ENCODE peak calls at places on chromosomes 12 and 14, in six cellular contexts. U, J, H, N, E and L are unnamed samples.

GRCh38 chr12:8953773-8954402 is 4.4 kb upstream of the M6PR start:
- DNase-seq in E (no peak), U (no peak), N (no peak), J (no peak), H (no peak), L (no peak)

GRCh38 chr12:94372379-94372930 is 87.2 kb downstream of the CEP83 start:
- DNase-seq in N (no peak), E (no peak), J (no peak), U (no peak), H (peak; percentile 38), L (peak; percentile 33)

GRCh38 chr12:11719678-11720099 is 70.2 kb downstream of the ETV6 start:
- DNase-seq in E (peak; percentile 94), U (peak; percentile 28), N (no peak), J (peak; percentile 89), H (no peak), L (no peak)

GRCh38 chr12:15859136-15859535 is 23.1 kb upstream of the STRAP start:
- DNase-seq in N (no peak), H (no peak), J (no peak), U (no peak), E (no peak), L (no peak)

GRCh38 chr12:119151445-119151844 is 27.3 kb upstream of the HSPB8 start:
- DNase-seq in N (no peak), U (no peak), H (no peak), J (no peak), E (no peak), L (no peak)

GRCh38 chr14:23562822-23563472 is 4.6 kb downstream of the AP1G2 start:
- DNase-seq in N (peak; percentile 44), U (peak; percentile 48), J (peak; percentile 19), E (peak; percentile 32), H (peak; percentile 63), L (peak; percentile 62)

GRCh38 chr14:68527329-68527851 is 265.5 kb downstream of the ZFP36L1 start:
- DNase-seq in E (no peak), J (no peak), U (no peak), N (no peak), H (no peak), L (no peak)

GRCh38 chr14:99143793-99144192 is 128.2 kb downstream of the BCL11B start:
- DNase-seq in J (no peak), E (no peak), H (no peak), N (no peak), U (no peak), L (no peak)

GRCh38 chr14:103563089-103563620 is 395 bp downstream of the COA8 start:
- DNase-seq in J (no peak), H (no peak), E (no peak), U (no peak), N (no peak), L (no peak)

GRCh38 chr14:79436325-79436724 is 775.0 kb downstream of the DIO2 start:
- DNase-seq in J (no peak), H (no peak), N (no peak), U (no peak), E (no peak), L (no peak)

GRCh38 chr14:63045234-63045611 is at the start of gene KCNH5:
- DNase-seq in J (peak; percentile 53), E (peak; percentile 46), H (peak; percentile 57), N (no peak), U (peak; percentile 16), L (peak; percentile 25)

GRCh38 chr12:123478762-123479161 is 20.8 kb downstream of the SNRNP35 start:
- DNase-seq in E (peak; percentile 41), U (peak; percentile 72), H (no peak), J (no peak), N (no peak), L (no peak)

GRCh38 chr14:69077841-69078240 is 75.1 kb downstream of the DCAF5 start:
- DNase-seq in N (no peak), J (peak; percentile 80), U (no peak), E (peak; percentile 86), H (no peak), L (no peak)

GRCh38 chr12:108582981-108583770 is 14.7 kb downstream of the TMEM119 start:
- DNase-seq in E (no peak), H (no peak), N (no peak), U (no peak), J (no peak), L (no peak)

GRCh38 chr14:93906341-93907329 is 20.5 kb upstream of the FAM181A start:
- DNase-seq in J (peak; percentile 43), N (no peak), U (no peak), H (peak; percentile 85), E (peak; percentile 9), L (peak; percentile 86)

GRCh38 chr12:77724367-77724957 is 106.2 kb upstream of the NAV3 start:
- DNase-seq in J (peak; percentile 25), H (no peak), E (peak; percentile 65), U (no peak), N (no peak), L (no peak)

GRCh38 chr12:53338916-53339315 is 2.8 kb upstream of the SP7 start:
- DNase-seq in U (no peak), J (no peak), H (no peak), E (no peak), N (no peak), L (no peak)

GRCh38 chr12:6423267-6424007 is 21.3 kb upstream of the CD27 start:
- DNase-seq in U (peak; percentile 79), H (peak; percentile 79), N (no peak), E (peak; percentile 89), J (peak; percentile 78), L (peak; percentile 85)

GRCh38 chr12:106764738-106765137 is 9.7 kb upstream of the RIC8B start:
- DNase-seq in J (no peak), E (no peak), H (no peak), N (no peak), U (no peak), L (no peak)
- TF ChIP-seq CTCF in J (no peak), E (no peak), H (no peak), N (no peak), U (peak; percentile 39), L (no peak)

GRCh38 chr12:69287556-69287955 is 48.2 kb downstream of the CPSF6 start:
- DNase-seq in U (no peak), H (no peak), J (no peak), E (no peak), N (no peak), L (no peak)
- TF ChIP-seq CTCF in U (no peak), H (no peak), J (no peak), E (no peak), N (no peak), L (no peak)

DNA sequence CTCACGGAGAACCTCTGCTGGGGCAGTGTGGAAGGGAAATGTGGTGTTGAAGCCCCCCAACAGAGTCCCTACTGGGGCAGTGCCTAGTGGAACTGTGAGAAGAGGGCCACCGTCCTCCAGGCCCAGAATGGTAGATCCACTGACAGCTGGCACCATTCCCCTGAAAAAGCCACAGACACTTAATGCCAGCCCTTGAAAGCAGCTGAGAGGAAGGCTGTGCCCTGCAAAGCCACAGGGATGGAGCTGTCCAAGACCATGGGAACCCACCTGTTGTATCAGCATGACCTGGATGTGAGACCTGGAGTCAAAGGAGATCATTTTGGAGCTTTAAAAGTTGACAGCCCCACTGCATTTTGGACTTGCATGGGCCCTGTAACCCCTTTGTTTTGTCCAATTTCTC is 363.5 kb upstream of the PRICKLE1 start:
- DNase-seq in J (no peak), H (no peak), U (no peak), N (no peak), E (no peak), L (no peak)
- TF ChIP-seq CTCF in J (no peak), H (no peak), U (no peak), N (no peak), E (no peak), L (no peak)

DNA sequence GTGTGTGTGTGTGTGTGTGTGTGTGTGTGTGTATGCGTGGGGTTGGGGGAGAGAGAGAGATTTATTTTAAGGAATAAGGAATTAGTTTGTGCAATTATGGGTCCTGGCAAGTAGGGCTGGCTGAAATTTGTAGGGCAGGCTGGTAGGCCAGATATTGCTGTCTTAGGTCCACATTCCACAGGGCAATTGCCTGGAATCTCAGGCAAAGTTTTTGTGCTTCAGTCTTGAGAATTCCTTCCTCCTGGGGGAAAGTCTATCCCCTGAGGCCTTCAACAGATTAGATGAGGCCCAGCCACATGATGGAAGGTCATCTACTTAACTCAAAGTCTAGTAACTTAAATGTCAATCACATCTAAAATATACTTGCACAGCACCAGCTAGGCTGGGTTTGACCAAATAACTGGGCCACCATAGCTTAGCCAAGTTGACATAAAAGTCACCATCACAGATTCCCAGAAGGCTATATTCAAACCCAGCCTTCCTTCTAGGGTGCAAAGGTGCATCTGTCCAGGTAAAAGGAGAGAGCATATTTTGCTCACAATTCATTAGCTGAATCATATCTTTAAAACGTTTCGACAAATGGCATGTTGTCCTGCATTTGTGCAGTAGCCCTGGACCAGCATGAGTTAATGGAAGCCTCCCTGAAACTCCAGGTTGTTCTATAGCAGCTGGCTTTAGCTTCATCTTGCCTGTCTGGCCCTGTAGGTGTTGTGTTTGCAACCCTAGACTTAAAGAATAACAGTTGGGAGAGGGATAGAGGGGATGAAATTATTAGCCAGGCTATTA is 63.1 kb downstream of the C14orf132 start:
- DNase-seq in U (no peak), N (no peak), J (no peak), H (no peak), E (no peak), L (no peak)
- TF ChIP-seq CTCF in U (no peak), N (no peak), J (no peak), H (no peak), E (no peak), L (no peak)

GRCh38 chr14:74531467-74531866 is 37.9 kb downstream of the ISCA2 start:
- DNase-seq in E (peak; percentile 30), U (peak; percentile 33), J (peak; percentile 65), H (no peak), N (no peak), L (no peak)
- TF ChIP-seq CTCF in E (no peak), U (peak; percentile 52), J (peak; percentile 5), H (no peak), N (no peak), L (no peak)

DNA sequence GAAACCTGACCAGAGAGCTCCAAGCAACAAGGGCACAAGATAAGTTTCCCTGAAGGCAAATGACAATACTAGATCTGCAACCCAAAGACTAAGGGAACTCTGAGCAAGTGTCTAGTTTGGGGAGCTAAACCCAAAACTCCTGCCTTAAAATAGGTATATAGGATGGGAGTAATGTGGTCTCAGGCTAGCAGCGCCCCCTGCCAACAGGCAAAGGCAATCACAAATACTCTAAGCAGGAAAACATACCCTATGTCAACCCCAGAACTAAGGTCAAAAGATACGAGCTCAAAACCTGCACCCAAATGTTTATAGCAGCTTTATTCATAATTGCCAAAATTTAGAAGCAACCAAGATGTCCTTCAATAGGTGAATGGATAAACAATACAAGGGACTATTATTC is 218.8 kb downstream of the ITPR2 start:
- DNase-seq in H (no peak), U (no peak), N (no peak), J (no peak), E (no peak), L (peak; percentile 14)
- TF ChIP-seq CTCF in H (peak; percentile 56), U (peak; percentile 69), N (no peak), J (peak; percentile 62), E (peak; percentile 59), L (peak; percentile 58)

GRCh38 chr14:97699026-97699425 is 901.8 kb downstream of the VRK1 start:
- DNase-seq in U (no peak), J (no peak), E (no peak), H (no peak), N (no peak), L (no peak)
- TF ChIP-seq CTCF in U (no peak), J (no peak), E (no peak), H (no peak), N (no peak), L (no peak)